ENCODE peak calls at places on chromosomes 11 and 22, in five cellular contexts. L, J, U, W and D are unnamed samples.

GRCh38 chr11:66877585-66877984 is 20.7 kb downstream of the LRFN4 start:
- DNase-seq in L (no peak), J (no peak), U (no peak), W (no peak), D (no peak)

GRCh38 chr22:22818861-22819855 is 68.5 kb upstream of the IGLL5 start:
- DNase-seq in L (no peak), J (no peak), U (no peak), W (peak; percentile 82), D (no peak)

GRCh38 chr22:35037089-35037488 is 28.9 kb upstream of the ISX start:
- DNase-seq in L (peak; percentile 8), J (no peak), U (no peak), W (peak; percentile 10), D (no peak)

GRCh38 chr22:45928726-45929359 is 48.1 kb downstream of the WNT7B start:
- DNase-seq in L (no peak), J (no peak), U (no peak), W (no peak), D (no peak)

GRCh38 chr22:36773935-36774334 is 2.0 kb downstream of the IFT27 start:
- DNase-seq in L (no peak), J (no peak), U (no peak), W (peak; percentile 13), D (no peak)

GRCh38 chr11:121499405-121499804 is 46.6 kb upstream of the SORL1-AS1 start:
- DNase-seq in L (no peak), J (no peak), U (no peak), W (no peak), D (no peak)

GRCh38 chr22:20966883-20967696 is at the start of gene AIFM3:
- DNase-seq in L (no peak), J (no peak), U (no peak), W (no peak), D (no peak)

GRCh38 chr11:48018561-48019229 is 38.3 kb downstream of the PTPRJ start:
- DNase-seq in L (peak; percentile 72), J (no peak), U (no peak), W (no peak), D (no peak)

GRCh38 chr11:14974723-14975587 is 2.8 kb upstream of the CALCA start:
- DNase-seq in L (peak; percentile 61), J (peak; percentile 48), U (peak; percentile 26), W (no peak), D (no peak)

GRCh38 chr11:77455740-77456139 is 18.2 kb downstream of the PAK1 start:
- DNase-seq in L (no peak), J (no peak), U (no peak), W (no peak), D (no peak)

GRCh38 chr22:42947211-42947990 is 67.5 kb downstream of the PACSIN2 start:
- DNase-seq in L (peak; percentile 43), J (peak; percentile 87), U (peak; percentile 70), W (no peak), D (no peak)

GRCh38 chr11:2249191-2249916 is 21.0 kb downstream of the ASCL2 start:
- DNase-seq in L (no peak), J (no peak), U (no peak), W (no peak), D (no peak)
- H3K36me3 ChIP-seq in L (no peaks in the 10 kb centered on the region), J (no peaks in the 10 kb centered on the region), U (no peaks in the 10 kb centered on the region), W (no peaks in the 10 kb centered on the region), D (no peaks in the 10 kb centered on the region)

DNA sequence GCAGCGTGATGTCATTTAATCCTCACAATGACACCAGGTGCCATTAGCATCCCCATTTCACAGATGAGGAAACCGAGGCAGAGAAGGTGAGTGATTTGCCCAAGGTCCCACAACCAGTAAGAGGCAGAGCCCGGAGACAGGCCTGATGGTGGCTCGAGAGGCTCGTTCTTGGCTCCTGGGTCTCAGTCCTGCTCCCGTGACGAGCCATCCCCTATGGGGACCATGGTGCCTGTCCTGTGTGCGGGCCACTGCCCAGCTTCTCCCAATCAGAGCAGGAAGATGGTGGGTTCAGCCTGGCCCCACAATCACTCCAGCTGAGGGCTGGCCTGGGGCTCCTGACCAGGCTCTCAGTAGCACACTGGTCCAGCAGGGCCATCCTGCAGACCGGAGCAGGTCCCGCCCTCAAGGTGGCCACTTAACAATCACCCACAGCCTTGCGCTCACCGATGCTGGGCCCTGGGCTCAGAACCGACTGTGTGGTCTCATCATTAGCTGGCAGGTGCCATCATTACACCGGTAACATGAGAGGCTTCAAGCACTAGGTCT is 3.6 kb downstream of the ALDH3B1 start:
- DNase-seq in L (no peak), J (no peak), U (no peak), W (no peak), D (no peak)
- H3K4me1 ChIP-seq in L (peaks cover 69% of the 10 kb centered on the region), J (peaks cover 22% of the 10 kb centered on the region), U (peaks cover 26% of the 10 kb centered on the region), W (no peaks in the 10 kb centered on the region), D (no peaks in the 10 kb centered on the region)

GRCh38 chr11:103537904-103538502 is 428.8 kb downstream of the DYNC2H1 start:
- DNase-seq in L (no peak), J (no peak), U (no peak), W (no peak), D (no peak)

GRCh38 chr11:103534191-103534590 is 425.0 kb downstream of the DYNC2H1 start:
- DNase-seq in L (no peak), J (no peak), U (no peak), W (no peak), D (no peak)

GRCh38 chr11:103532133-103532788 is 423.0 kb downstream of the DYNC2H1 start:
- DNase-seq in L (no peak), J (no peak), U (no peak), W (no peak), D (no peak)

GRCh38 chr11:103536335-103536722 is 427.1 kb downstream of the DYNC2H1 start:
- DNase-seq in L (no peak), J (no peak), U (peak; percentile 36), W (no peak), D (no peak)

DNA sequence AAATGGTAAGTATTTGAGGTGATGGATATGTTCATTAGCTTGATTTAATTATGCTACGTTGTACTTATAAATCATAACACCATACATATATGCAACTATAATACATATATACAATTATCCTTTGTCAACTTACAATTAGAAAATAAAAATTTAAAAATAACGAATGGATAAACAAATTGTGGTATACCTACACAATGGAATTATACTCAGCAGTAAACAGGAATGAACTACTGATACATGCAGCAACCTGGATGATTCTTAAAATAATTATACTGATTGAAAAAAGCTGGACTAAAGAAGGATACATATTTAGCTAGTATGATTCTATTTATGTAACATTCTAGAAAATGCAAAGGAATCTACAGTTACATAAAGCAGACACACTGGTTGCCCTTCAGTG is 425.7 kb downstream of the DYNC2H1 start:
- DNase-seq in L (no peak), J (no peak), U (no peak), W (no peak), D (no peak)
- H3K4me3 ChIP-seq in L (no peak overlapping the region), J (no peak overlapping the region), U (no peak overlapping the region), W (no peak overlapping the region), D (no peak overlapping the region)

GRCh38 chr11:68051191-68052136 is 12.6 kb downstream of the TCIRG1 start:
- DNase-seq in L (no peak), J (peak; percentile 48), U (no peak), W (no peak), D (no peak)
- H3K36me3 ChIP-seq in L (no peaks in the 10 kb centered on the region), J (peaks cover 8% of the 10 kb centered on the region), U (no peaks in the 10 kb centered on the region), W (peaks cover 4% of the 10 kb centered on the region), D (no peaks in the 10 kb centered on the region)

GRCh38 chr22:40244586-40244985 is 66.9 kb downstream of the TNRC6B start:
- DNase-seq in L (no peak), J (no peak), U (no peak), W (no peak), D (no peak)
- H3K4me1 ChIP-seq in L (peaks cover 12% of the 10 kb centered on the region), J (peaks cover 9% of the 10 kb centered on the region), U (peaks cover 39% of the 10 kb centered on the region), W (peaks cover 16% of the 10 kb centered on the region), D (no peaks in the 10 kb centered on the region)